ENCODE peak calls at places on chromosomes 4 and X, in seven cellular contexts. W is left ventricle myocardium inferior; N is mesendoderm; E is endodermal cell; M is CD8-positive, alpha-beta T cell; F is testis; I is breast epithelium. X is an unnamed sample.

GRCh38 chr4:41399191-41399590 is 138.8 kb upstream of the LIMCH1 start:
- DNase-seq in W (no peak), N (no peak), E (no peak), M (no peak), F (no peak), I (no peak), X (no peak)

GRCh38 chr4:165991325-165992180 is 118.5 kb downstream of the TLL1 start:
- DNase-seq in W (no peak), N (peak; percentile 2), E (no peak), M (no peak), F (no peak), I (no peak), X (no peak)

GRCh38 chr4:112523764-112524505 is 8.0 kb upstream of the NEUROG2 start:
- DNase-seq in W (peak; percentile 36), N (peak; percentile 92), E (peak; percentile 98), M (peak; percentile 67), F (peak; percentile 65), I (no peak), X (no peak)

GRCh38 chr4:111066447-111066846 is 443.6 kb upstream of the PITX2 start:
- DNase-seq in W (no peak), N (no peak), E (no peak), M (no peak), F (no peak), I (no peak), X (no peak)

GRCh38 chrX:124256209-124256608 is 76.3 kb upstream of the TEX13D start:
- DNase-seq in W (no peak), N (no peak), E (no peak), M (no peak), F (no peak), I (no peak), X (no peak)

GRCh38 chr4:7802093-7802726 is 137.5 kb downstream of the AFAP1 start:
- DNase-seq in W (peak; percentile 75), N (peak; percentile 86), E (peak; percentile 96), M (peak; percentile 68), F (peak; percentile 91), I (peak; percentile 74), X (peak; percentile 78)

GRCh38 chr4:13344216-13344615 is 139.9 kb downstream of the RAB28 start:
- DNase-seq in W (no peak), N (no peak), E (no peak), M (no peak), F (no peak), I (no peak), X (no peak)

GRCh38 chrX:150508461-150509367 is 59.7 kb upstream of the MTM1 start:
- DNase-seq in W (peak; percentile 54), N (peak; percentile 42), E (peak; percentile 75), M (no peak), F (peak; percentile 82), I (peak; percentile 23), X (peak; percentile 25)

GRCh38 chrX:15714529-15714928 is 23.5 kb upstream of the CA5B start:
- DNase-seq in W (peak; percentile 34), N (no peak), E (no peak), M (no peak), F (peak; percentile 26), I (no peak), X (no peak)

GRCh38 chrX:3715921-3716320 is 2.5 kb upstream of the PRKX start:
- DNase-seq in W (no peak), N (no peak), E (no peak), M (no peak), F (no peak), I (no peak), X (no peak)

GRCh38 chr4:39706829-39707511 is 9.0 kb downstream of the UBE2K start:
- DNase-seq in W (no peak), N (peak; percentile 85), E (peak; percentile 76), M (no peak), F (no peak), I (no peak), X (no peak)

GRCh38 chr4:76764251-76764650 is 133.7 kb downstream of the SOWAHB start:
- DNase-seq in W (no peak), N (peak; percentile 93), E (no peak), M (no peak), F (no peak), I (no peak), X (no peak)

GRCh38 chr4:167826281-167826680 is 266.1 kb upstream of the ANXA10 start:
- DNase-seq in W (no peak), N (no peak), E (no peak), M (no peak), F (no peak), I (no peak), X (no peak)

GRCh38 chr4:47061435-47061834 is 30.1 kb downstream of the GABRB1 start:
- DNase-seq in W (no peak), N (no peak), E (no peak), M (no peak), F (no peak), I (no peak), X (no peak)

GRCh38 chr4:4860381-4860802 is 927 bp downstream of the MSX1 start:
- DNase-seq in W (no peak), N (no peak), E (peak; percentile 77), M (no peak), F (no peak), I (no peak), X (no peak)

GRCh38 chr4:84914686-84915395 is 51.6 kb downstream of the WDFY3 start:
- DNase-seq in W (no peak), N (no peak), E (no peak), M (no peak), F (no peak), I (no peak), X (no peak)

GRCh38 chr4:30722092-30722915 is 2.1 kb downstream of the PCDH7 start:
- DNase-seq in W (peak; percentile 22), N (no peak), E (no peak), M (no peak), F (no peak), I (no peak), X (no peak)

GRCh38 chr4:10075953-10076391 is 40.6 kb downstream of the WDR1 start:
- DNase-seq in W (peak; percentile 16), N (no peak), E (no peak), M (no peak), F (peak; percentile 50), I (no peak), X (no peak)

GRCh38 chrX:106612403-106612789 is 618 bp downstream of the RADX start:
- DNase-seq in W (no peak), N (peak; percentile 23), E (no peak), M (no peak), F (no peak), I (no peak), X (no peak)

DNA sequence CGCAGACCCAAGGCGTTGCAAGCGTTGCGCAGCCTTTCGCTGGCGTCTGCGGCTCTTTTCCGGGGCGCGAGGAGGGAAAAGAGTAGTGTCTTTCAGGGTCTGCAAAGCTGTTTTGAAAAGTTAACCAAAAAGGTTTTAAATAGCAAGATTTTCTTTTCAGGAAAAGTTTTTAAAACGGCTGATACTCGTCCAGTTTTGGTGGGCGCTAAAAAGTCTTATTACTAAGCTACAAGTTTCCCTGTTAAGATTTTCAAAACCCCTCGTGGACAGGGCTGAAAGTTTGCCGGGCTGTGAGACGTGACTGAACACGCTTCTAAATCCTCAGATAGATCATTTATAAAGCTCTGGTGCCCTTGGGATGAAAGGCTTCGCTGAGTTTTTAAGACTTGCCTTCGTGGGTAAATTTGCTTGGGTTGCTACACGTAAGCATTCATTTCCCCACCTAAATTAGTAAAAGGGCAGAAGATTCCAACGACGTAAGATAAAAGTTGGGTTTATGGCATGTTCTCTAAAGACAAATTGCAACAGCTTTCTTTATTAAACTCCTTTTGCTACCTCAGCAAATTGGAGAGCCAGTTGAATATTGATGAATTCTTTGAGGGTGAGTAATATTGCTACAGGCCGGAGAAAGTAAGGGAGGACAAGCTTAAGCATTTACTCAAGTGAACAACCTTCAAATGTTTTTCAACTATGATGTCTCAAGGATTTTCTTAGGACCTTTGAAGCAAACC is 91.6 kb downstream of the HPRT1 start:
- DNase-seq in W (no peak), N (peak; percentile 55), E (no peak), M (no peak), F (no peak), I (no peak), X (no peak)
- H3K4me3 ChIP-seq in W (peak overlapping the region; percentile 71), N (no peak overlapping the region), E (peak overlapping the region; percentile 84), M (no peak overlapping the region), F (peak overlapping the region; percentile 67), I (peak overlapping the region; percentile 46), X (peak overlapping the region; percentile 62)

GRCh38 chr4:184897807-184898388 is 72.1 kb upstream of the ACSL1 start:
- DNase-seq in W (no peak), N (no peak), E (no peak), M (no peak), F (no peak), I (no peak), X (no peak)
- H3K4me1 ChIP-seq in W (peaks cover 49% of the 10 kb centered on the region), N (peaks cover 2% of the 10 kb centered on the region), E (no peaks in the 10 kb centered on the region), M (no peaks in the 10 kb centered on the region), F (peaks cover 5% of the 10 kb centered on the region), I (no peaks in the 10 kb centered on the region), X (no peaks in the 10 kb centered on the region)

GRCh38 chr4:114398386-114398785 is 200.2 kb upstream of the UGT8 start:
- DNase-seq in W (no peak), N (peak; percentile 25), E (no peak), M (no peak), F (no peak), I (no peak), X (no peak)

GRCh38 chr4:114396808-114397207 is 201.8 kb upstream of the UGT8 start:
- DNase-seq in W (no peak), N (no peak), E (no peak), M (no peak), F (no peak), I (no peak), X (no peak)

GRCh38 chr4:114401483-114401882 is 197.1 kb upstream of the UGT8 start:
- DNase-seq in W (no peak), N (no peak), E (no peak), M (no peak), F (no peak), I (no peak), X (no peak)

GRCh38 chr4:114399085-114399484 is 199.5 kb upstream of the UGT8 start:
- DNase-seq in W (no peak), N (peak; percentile 82), E (peak; percentile 78), M (no peak), F (no peak), I (no peak), X (no peak)

GRCh38 chr4:114400531-114400930 is 198.1 kb upstream of the UGT8 start:
- DNase-seq in W (no peak), N (no peak), E (no peak), M (no peak), F (no peak), I (no peak), X (no peak)
- H3K27ac ChIP-seq in W (no peak overlapping the region), N (no peak overlapping the region), E (no peak overlapping the region), M (no peak overlapping the region), F (no peak overlapping the region), I (no peak overlapping the region), X (no peak overlapping the region)

GRCh38 chr4:154489558-154490260 is 1.9 kb downstream of the DCHS2 start:
- DNase-seq in W (no peak), N (no peak), E (peak; percentile 50), M (no peak), F (no peak), I (no peak), X (no peak)

GRCh38 chr4:154491731-154492249 is at the start of gene DCHS2:
- DNase-seq in W (peak; percentile 18), N (peak; percentile 50), E (peak; percentile 86), M (no peak), F (no peak), I (no peak), X (no peak)

GRCh38 chr4:154490261-154490588 is 1.4 kb downstream of the DCHS2 start:
- DNase-seq in W (no peak), N (peak; percentile 43), E (peak; percentile 83), M (no peak), F (no peak), I (no peak), X (no peak)

GRCh38 chr4:154491341-154491679 is 289 bp downstream of the DCHS2 start:
- DNase-seq in W (no peak), N (peak; percentile 72), E (peak; percentile 80), M (no peak), F (no peak), I (no peak), X (no peak)

GRCh38 chr4:154490589-154491340 is 834 bp downstream of the DCHS2 start:
- DNase-seq in W (no peak), N (peak; percentile 33), E (no peak), M (no peak), F (no peak), I (no peak), X (no peak)
- H3K4me3 ChIP-seq in W (peak overlapping the region; percentile 58), N (no peak overlapping the region), E (peak overlapping the region; percentile 76), M (peak overlapping the region; percentile 41), F (peak overlapping the region; percentile 3), I (peak overlapping the region; percentile 21), X (peak overlapping the region; percentile 36)

X was measured in tibial nerve.